ENCODE peak calls at places on chromosomes 12 and 14, in five cellular contexts. X is neural crest cell, Z is foreskin fibroblast, I is AG04449, E is colonic mucosa. R is an unnamed sample.

GRCh38 chr14:105330491-105330895 is 15.9 kb downstream of the PACS2 start:
- DNase-seq in X (no peak), Z (peak), I (no peak), E (no peak), R (no peak)

GRCh38 chr12:93156091-93156490 is 221.6 kb upstream of the NUDT4 start:
- DNase-seq in X (no peak), Z (no peak), I (no peak), E (peak), R (no peak)

GRCh38 chr12:143964-144649 is 69.8 kb downstream of the SLC6A12 start:
- DNase-seq in X (no peak), Z (no peak), I (no peak), E (peak), R (no peak)

GRCh38 chr14:105050551-105050897 is 14.7 kb downstream of the GPR132 start:
- DNase-seq in X (no peak), Z (no peak), I (no peak), E (peak), R (no peak)

GRCh38 chr12:54631551-54631950 is 3.1 kb downstream of the LACRT start:
- DNase-seq in X (no peak), Z (no peak), I (no peak), E (no peak), R (no peak)

GRCh38 chr14:100129161-100129589 is 30.3 kb downstream of the DEGS2 start:
- DNase-seq in X (no peak), Z (peak), I (no peak), E (no peak), R (no peak)

GRCh38 chr12:1611775-1612174 is 17.3 kb upstream of the WNT5B start:
- DNase-seq in X (no peak), Z (peak), I (peak), E (no peak), R (no peak)

GRCh38 chr12:6647083-6647604 is at the start of gene ACRBP:
- DNase-seq in X (peak), Z (peak), I (no peak), E (peak), R (peak)

GRCh38 chr12:131833288-131833895 is 5.2 kb downstream of the MMP17 start:
- DNase-seq in X (no peak), Z (no peak), I (no peak), E (no peak), R (no peak)

GRCh38 chr12:127494961-127495915 is 771.7 kb upstream of the TMEM132C start:
- DNase-seq in X (no peak), Z (no peak), I (no peak), E (no peak), R (no peak)

GRCh38 chr12:128190052-128190451 is 76.9 kb upstream of the TMEM132C start:
- DNase-seq in X (no peak), Z (no peak), I (no peak), E (no peak), R (no peak)

GRCh38 chr14:96037891-96038557 is 1.1 kb upstream of the C14orf132 start:
- DNase-seq in X (no peak), Z (peak), I (no peak), E (peak), R (peak)

GRCh38 chr14:69580009-69580577 is 5.4 kb upstream of the CCDC177 start:
- DNase-seq in X (peak), Z (peak), I (peak), E (no peak), R (peak)

GRCh38 chr14:66514206-66514605 is 6.3 kb downstream of the GPHN start:
- DNase-seq in X (no peak), Z (no peak), I (no peak), E (no peak), R (no peak)

GRCh38 chr12:104956870-104957301 is 1.2 kb downstream of the SLC41A2 start:
- DNase-seq in X (no peak), Z (no peak), I (no peak), E (no peak), R (no peak)

GRCh38 chr12:131126662-131127173 is 173.0 kb downstream of the ADGRD1 start:
- DNase-seq in X (no peak), Z (no peak), I (no peak), E (no peak), R (no peak)

GRCh38 chr12:57882575-57882974 is 36.0 kb upstream of the CTDSP2 start:
- DNase-seq in X (no peak), Z (no peak), I (no peak), E (peak), R (no peak)

GRCh38 chr14:68405959-68406358 is 386.9 kb downstream of the ZFP36L1 start:
- DNase-seq in X (no peak), Z (peak), I (no peak), E (no peak), R (no peak)

GRCh38 chr14:44149597-44149996 is 357.5 kb downstream of the FSCB start:
- DNase-seq in X (peak), Z (no peak), I (no peak), E (no peak), R (peak)

DNA sequence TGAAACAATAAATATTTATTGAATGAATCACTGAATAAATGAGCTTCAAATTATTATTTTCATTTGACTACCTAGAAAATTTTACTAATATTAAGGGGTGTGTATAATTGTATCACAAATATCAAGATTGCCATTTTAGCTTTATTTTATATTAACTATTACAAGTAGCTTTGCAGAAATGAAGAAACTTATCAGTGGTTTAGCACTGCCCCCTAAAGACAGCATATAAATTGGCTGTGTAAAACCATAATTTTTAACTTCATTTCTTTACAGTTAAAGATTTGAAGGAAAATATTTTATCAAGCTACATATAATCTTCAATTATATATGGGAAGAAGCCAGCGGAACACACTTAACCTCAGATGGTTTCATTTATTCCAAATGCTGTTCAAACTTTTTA is 11.4 kb downstream of the GARIN6 start:
- DNase-seq in X (no peak), Z (no peak), I (no peak), E (no peak), R (no peak)
- TF ChIP-seq CTCF in X (peak), Z (no peak), I (no peak), E (no peak), R (no peak)

DNA sequence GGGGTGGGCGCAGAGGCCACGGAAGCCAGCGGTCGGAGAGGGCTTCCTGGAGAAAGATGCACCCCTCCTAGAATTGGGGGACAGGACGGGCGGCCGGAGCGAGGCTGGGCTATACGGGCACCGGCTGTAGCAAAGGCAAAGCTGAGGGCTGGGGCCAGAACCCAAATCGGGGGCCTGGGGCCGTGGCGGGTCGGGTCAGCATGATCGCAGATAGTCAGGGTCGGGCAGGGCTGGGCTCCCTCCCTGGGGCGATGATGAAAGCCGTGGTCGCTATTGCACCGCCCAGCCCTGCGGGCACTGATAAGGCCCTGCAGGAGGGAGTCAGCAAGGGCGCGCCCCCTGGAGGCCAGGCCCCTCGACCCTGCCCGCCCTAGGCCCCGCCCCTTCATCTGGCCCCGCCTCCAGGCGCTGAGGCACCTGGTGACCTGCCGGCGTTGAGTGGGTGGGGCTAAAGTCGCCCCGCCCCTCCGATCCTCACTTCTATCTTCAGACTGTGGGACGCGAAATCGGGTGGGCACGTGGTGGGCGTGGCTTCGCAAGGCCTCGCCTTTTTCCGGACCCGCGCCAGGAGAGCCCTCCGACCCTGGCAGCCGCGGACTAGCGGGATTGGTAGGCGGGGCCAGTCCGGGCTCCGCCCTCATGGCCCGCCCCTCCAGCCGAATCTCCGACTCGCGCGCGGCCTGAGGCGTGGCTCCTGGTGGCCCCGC is 421 bp upstream of the SH2B3 start:
- DNase-seq in X (peak), Z (peak), I (peak), E (peak), R (peak)
- TF ChIP-seq CTCF in X (peak), Z (no peak), I (peak), E (peak), R (peak)

GRCh38 chr12:2836576-2836975 is 1.7 kb upstream of the NRIP2 start:
- DNase-seq in X (no peak), Z (no peak), I (no peak), E (no peak), R (no peak)

GRCh38 chr12:2836004-2836403 is 1.2 kb upstream of the NRIP2 start:
- DNase-seq in X (no peak), Z (no peak), I (no peak), E (no peak), R (no peak)

GRCh38 chr12:2833327-2833726 is 1.5 kb downstream of the NRIP2 start:
- DNase-seq in X (no peak), Z (no peak), I (no peak), E (no peak), R (no peak)

GRCh38 chr12:2833810-2834209 is 1.0 kb downstream of the NRIP2 start:
- DNase-seq in X (no peak), Z (no peak), I (no peak), E (no peak), R (no peak)

GRCh38 chr12:2834581-2835491 is at the start of gene NRIP2:
- DNase-seq in X (no peak), Z (peak), I (no peak), E (no peak), R (peak)
- TF ChIP-seq CTCF in X (no peak), Z (no peak), I (no peak), E (no peak), R (no peak)

DNA sequence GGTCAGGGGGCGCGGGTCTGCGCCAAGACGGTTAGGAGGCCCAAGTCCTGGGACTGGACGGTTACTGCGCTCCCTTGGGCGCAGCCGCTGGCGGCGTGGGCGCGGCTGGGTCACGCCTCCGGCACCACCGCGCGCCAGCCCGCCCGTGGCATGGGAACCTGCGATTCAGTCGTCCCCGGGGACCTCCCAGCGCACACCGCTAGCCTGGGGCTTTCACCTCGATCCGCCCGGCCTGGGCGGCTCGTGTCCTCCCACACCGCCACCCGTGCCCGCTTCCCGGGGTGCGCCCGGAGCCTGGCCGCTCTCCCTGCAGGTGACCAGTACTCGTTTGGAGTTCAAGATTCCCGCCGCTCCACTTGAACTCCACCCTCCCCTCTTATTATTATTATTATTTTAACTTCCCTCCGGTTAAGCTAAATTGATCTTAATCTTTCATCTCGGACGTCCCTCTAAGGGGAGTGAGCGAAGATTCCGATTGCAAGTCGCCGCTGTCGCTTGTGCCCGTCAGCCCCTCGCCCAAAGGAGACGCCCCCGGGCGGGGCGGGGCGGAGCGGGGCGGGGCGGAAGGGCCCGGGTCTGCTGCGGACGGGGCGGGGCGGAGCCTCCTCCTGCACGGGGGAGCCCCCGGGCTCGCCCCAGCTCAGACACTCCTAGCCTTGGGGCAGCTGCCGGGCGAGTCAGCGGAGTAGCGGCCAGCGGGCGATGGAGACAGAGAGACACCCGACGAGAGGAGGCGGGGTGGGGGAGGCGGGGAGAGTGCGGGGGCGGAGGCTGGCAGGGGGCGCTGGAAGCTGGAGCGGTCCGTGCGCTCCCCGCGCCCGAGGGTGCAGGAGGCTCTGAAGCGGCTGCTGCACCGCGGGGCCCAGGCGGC is at the start of gene KCNMB4:
- DNase-seq in X (peak), Z (peak), I (no peak), E (peak), R (peak)
- TF ChIP-seq CTCF in X (no peak), Z (no peak), I (no peak), E (no peak), R (no peak)

DNA sequence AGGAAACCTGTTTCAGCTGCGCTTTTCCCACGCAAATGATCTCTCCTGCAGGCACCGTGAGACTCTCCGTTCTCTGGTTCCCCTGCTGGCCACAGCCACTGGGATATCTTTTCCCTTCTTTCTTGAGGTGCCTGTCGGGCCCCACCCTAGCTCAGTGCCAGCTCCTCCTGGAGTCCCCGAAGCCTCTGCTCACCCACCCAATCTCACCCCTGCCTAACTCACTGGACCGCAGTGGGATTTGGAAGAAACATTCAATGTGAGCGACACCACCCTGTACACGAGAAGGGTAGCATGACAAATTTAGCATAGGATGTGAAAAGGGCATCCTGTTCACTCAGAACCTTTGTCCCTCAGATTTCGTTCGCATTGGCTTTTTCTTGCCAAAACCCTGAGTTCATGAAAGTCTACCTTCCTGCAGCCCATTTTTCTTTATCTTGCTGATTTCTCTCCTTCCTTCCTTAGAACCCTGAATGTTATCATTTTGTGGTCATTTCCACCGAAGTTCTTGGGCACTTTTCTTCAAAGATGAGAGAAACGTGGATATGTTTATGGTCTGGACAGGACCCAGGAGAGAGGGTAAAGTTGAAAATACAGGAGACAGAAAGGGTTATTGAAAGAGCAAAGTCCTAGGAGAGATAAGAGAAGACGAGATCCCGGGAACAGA is 63.6 kb upstream of the ELK3 start:
- DNase-seq in X (no peak), Z (no peak), I (no peak), E (no peak), R (no peak)
- TF ChIP-seq CTCF in X (no peak), Z (no peak), I (no peak), E (no peak), R (no peak)

DNA sequence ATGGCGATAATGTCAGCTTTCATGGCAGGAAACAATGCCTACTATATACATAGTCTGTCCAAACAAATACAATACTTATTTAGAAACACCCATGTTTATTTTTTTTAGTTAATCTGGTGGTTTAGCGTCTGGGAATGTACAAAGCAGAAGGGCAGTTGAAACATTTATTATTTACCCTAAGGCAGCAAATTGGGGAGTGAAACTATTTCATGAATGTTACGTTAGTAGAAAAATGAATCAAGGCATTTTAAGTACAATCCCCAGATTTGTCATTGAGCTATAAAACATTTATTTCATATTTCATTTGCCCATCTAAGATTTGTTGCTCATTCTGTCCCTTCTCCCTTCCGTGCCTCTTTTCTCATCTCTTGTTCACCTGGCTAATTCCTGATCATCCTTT is 87.1 kb upstream of the ATF1 start:
- DNase-seq in X (no peak), Z (no peak), I (no peak), E (no peak), R (no peak)
- TF ChIP-seq CTCF in X (no peak), Z (no peak), I (no peak), E (no peak), R (no peak)

GRCh38 chr12:113005759-113006158 is 27.4 kb downstream of the OAS2 start:
- DNase-seq in X (no peak), Z (no peak), I (no peak), E (no peak), R (no peak)
- TF ChIP-seq CTCF in X (peak), Z (peak), I (no peak), E (no peak), R (peak)

GRCh38 chr12:56020437-56021189 is at the start of gene IKZF4:
- DNase-seq in X (peak), Z (peak), I (no peak), E (peak), R (peak)
- TF ChIP-seq CTCF in X (no peak), Z (no peak), I (no peak), E (no peak), R (no peak)

GRCh38 chr12:114662512-114663177 is 21.3 kb downstream of the TBX3 start:
- DNase-seq in X (peak), Z (peak), I (peak), E (peak), R (peak)
- TF ChIP-seq CTCF in X (peak), Z (peak), I (peak), E (peak), R (peak)

R was measured in glutamatergic neuron.